ENCODE peak calls at places on chromosomes 13 and 19, in seven cellular contexts. R, I, H, G, Z, P and Y are unnamed samples.

GRCh38 chr13:113033498-113033897 is 64.5 kb downstream of the MCF2L start:
- DNase-seq in G (no peak), H (no peak), I (no peak), P (peak; percentile 21), R (no peak), Z (no peak), Y (no peak)

GRCh38 chr13:29908411-29908810 is 58.0 kb upstream of the UBL3 start:
- DNase-seq in R (no peak), I (peak; percentile 42), H (no peak), G (no peak), Z (peak; percentile 50), P (no peak), Y (peak; percentile 30)

GRCh38 chr19:13428352-13428751 is 77.9 kb downstream of the CACNA1A start:
- DNase-seq in H (no peak), G (no peak), Z (peak; percentile 4), R (no peak), P (peak; percentile 33), I (no peak), Y (no peak)

GRCh38 chr19:40718774-40719391 is 2.0 kb downstream of the ITPKC start:
- DNase-seq in P (peak; percentile 53), I (peak; percentile 52), G (no peak), H (peak; percentile 88), Z (peak; percentile 54), R (no peak), Y (peak; percentile 45)

GRCh38 chr13:68023838-68024581 is 793.9 kb upstream of the PCDH9 start:
- DNase-seq in Z (no peak), H (no peak), I (no peak), P (no peak), G (no peak), R (no peak), Y (no peak)

GRCh38 chr19:16824658-16825311 is 4.4 kb upstream of the SIN3B start:
- DNase-seq in I (peak; percentile 40), G (no peak), H (no peak), P (peak; percentile 58), Z (no peak), R (no peak), Y (no peak)

GRCh38 chr19:43755256-43755801 is 567 bp upstream of the SMG9 start:
- DNase-seq in P (peak; percentile 67), H (peak; percentile 85), R (no peak), I (peak; percentile 85), Z (peak; percentile 72), G (peak; percentile 67), Y (peak; percentile 88)

GRCh38 chr13:98285852-98286594 is 109.0 kb upstream of the RNF113B start:
- DNase-seq in Z (no peak), G (no peak), H (no peak), I (no peak), P (peak; percentile 45), R (no peak), Y (no peak)

GRCh38 chr13:46641274-46642081 is 88.5 kb downstream of the LRCH1 start:
- DNase-seq in I (no peak), Z (no peak), R (no peak), G (no peak), H (no peak), P (no peak), Y (peak; percentile 35)

GRCh38 chr19:19500975-19501644 is 14.2 kb downstream of the TSSK6 start:
- DNase-seq in H (no peak), Z (no peak), I (no peak), P (no peak), R (no peak), G (no peak), Y (no peak)

GRCh38 chr19:52786078-52786463 is 520 bp downstream of the ZNF600 start:
- DNase-seq in R (no peak), Z (no peak), P (no peak), I (peak; percentile 21), H (no peak), G (no peak), Y (peak; percentile 11)

DNA sequence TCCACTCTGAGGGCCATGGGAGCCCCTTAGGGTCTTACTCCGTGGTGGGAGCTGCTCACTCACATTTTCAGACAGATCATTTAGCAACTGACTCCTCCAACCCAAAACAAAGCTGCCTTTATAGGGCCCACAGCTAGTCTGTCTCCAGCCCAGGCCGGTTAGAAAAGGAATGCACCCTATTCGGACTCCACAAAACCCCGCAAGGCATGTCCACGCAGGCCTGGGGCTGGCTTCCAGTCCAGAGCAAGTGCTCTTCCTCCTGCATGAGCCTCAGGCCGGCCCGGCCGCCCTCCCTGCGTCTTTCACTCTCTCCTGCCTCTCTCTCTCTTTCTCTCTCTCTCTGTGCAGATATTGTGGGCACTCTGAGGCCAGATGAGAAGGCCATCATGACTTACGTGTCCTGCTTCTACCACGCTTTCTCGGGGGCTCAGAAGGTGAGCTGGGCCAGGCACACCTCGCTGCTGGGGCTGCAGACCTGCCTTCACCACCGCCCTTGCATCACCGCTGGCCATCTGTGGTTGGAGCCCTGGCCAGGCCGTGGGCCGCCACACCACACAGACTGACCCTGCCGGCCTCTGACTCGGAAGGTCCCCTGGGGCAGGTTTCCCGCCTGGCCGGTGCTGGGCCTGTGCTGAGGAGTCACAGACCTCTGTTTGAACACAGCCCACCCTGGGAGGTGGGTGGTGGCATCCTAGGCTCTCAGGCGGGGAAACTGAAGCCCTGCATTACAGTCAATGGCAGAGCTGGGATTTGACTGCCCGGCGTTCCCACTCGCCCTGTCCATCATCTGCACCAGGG is 33.1 kb downstream of the CAPN12 start:
- DNase-seq in G (no peak), Z (no peak), R (no peak), I (no peak), P (no peak), H (no peak), Y (no peak)
- H3K27ac ChIP-seq in G (no peak overlapping the region), Z (peak overlapping the region; percentile 65), R (peak overlapping the region; percentile 16), I (peak overlapping the region; percentile 71), P (no peak overlapping the region), H (peak overlapping the region; percentile 51), Y (peak overlapping the region; percentile 80)

GRCh38 chr19:53983457-53984289 is 7.8 kb upstream of the CACNG6 start:
- DNase-seq in H (no peak), G (no peak), Z (no peak), R (no peak), P (no peak), I (no peak), Y (no peak)

GRCh38 chr19:53981408-53981998 is 9.9 kb upstream of the CACNG6 start:
- DNase-seq in G (no peak), I (no peak), R (no peak), H (no peak), P (peak; percentile 51), Z (no peak), Y (no peak)

GRCh38 chr19:53982611-53983010 is 8.8 kb upstream of the CACNG6 start:
- DNase-seq in H (no peak), G (no peak), I (peak; percentile 27), R (no peak), Z (no peak), P (peak; percentile 42), Y (peak; percentile 67)

GRCh38 chr19:53980553-53981407 is 10.7 kb upstream of the CACNG6 start:
- DNase-seq in I (no peak), Z (no peak), H (no peak), R (no peak), G (no peak), P (peak; percentile 96), Y (no peak)

GRCh38 chr19:53982056-53982455 is 9.4 kb upstream of the CACNG6 start:
- DNase-seq in G (no peak), R (no peak), I (no peak), Z (no peak), P (peak; percentile 55), H (no peak), Y (no peak)
- H3K27ac ChIP-seq in G (no peak overlapping the region), R (no peak overlapping the region), I (peak overlapping the region; percentile 1), Z (no peak overlapping the region), P (no peak overlapping the region), H (no peak overlapping the region), Y (peak overlapping the region; percentile 67)

DNA sequence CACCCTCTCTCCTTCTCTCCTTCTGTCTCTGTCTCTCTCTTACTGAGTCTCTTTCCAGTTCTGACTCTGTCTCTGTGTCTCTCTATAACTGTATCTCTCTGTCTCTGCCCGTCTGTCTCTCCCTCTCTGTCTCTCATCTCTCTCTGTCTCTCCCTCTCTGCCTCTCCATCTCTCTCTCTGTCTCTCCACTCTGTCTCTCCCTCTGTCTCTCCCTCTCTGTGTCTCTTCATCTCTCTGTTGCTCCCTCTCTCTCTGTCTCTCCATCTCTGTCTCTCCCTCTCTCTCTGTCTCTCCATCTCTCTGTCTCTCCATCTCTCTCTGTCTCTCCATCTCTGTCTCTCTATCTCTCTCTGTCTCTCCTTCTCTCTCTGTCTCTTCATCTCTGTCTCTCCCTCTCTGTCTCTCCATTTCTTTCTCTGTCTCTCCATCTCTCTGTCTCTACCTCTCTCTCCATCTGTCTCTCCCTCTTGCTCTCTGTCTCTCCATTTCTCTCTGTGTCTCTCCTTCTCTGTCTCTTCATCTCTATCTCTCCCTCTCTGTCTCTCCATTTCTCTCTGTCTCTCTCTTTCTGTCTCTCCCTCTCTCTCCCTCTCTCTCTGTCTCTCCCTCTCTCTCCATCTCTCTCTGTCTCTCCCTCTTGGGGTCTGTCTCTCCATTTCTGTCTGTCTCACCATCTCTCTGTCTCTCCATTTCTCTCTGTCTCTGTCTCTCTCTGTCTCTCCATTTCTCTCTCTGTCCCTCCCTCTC is 3.3 kb upstream of the MEIS3 start:
- DNase-seq in R (no peak), G (no peak), Z (no peak), I (no peak), H (no peak), P (no peak), Y (no peak)
- H3K27ac ChIP-seq in R (no peak overlapping the region), G (no peak overlapping the region), Z (no peak overlapping the region), I (peak overlapping the region; percentile 56), H (no peak overlapping the region), P (no peak overlapping the region), Y (no peak overlapping the region)

GRCh38 chr19:1276620-1277007 is 1.3 kb downstream of the FAM174C start:
- DNase-seq in G (no peak), R (no peak), I (no peak), H (no peak), Z (no peak), P (no peak), Y (no peak)
- H3K27ac ChIP-seq in G (peak overlapping the region; percentile 77), R (peak overlapping the region; percentile 94), I (peak overlapping the region; percentile 98), H (no peak overlapping the region), Z (peak overlapping the region; percentile 89), P (no peak overlapping the region), Y (peak overlapping the region; percentile 94)

GRCh38 chr13:73056054-73056962 is 2.5 kb upstream of the KLF5 start:
- DNase-seq in H (no peak), Z (no peak), G (no peak), R (no peak), P (no peak), I (no peak), Y (no peak)
- H3K27ac ChIP-seq in H (no peak overlapping the region), Z (no peak overlapping the region), G (no peak overlapping the region), R (peak overlapping the region; percentile 89), P (no peak overlapping the region), I (no peak overlapping the region), Y (no peak overlapping the region)

GRCh38 chr19:44757057-44757734 is 8.7 kb downstream of the BCL3 start:
- DNase-seq in I (peak; percentile 78), Z (peak; percentile 61), R (no peak), G (no peak), H (peak; percentile 88), P (no peak), Y (peak; percentile 79)

GRCh38 chr19:44756089-44756562 is 7.6 kb downstream of the BCL3 start:
- DNase-seq in H (no peak), R (no peak), P (no peak), G (no peak), I (no peak), Z (no peak), Y (peak; percentile 14)

GRCh38 chr19:44759083-44759804 is 10.7 kb downstream of the BCL3 start:
- DNase-seq in R (no peak), I (no peak), H (no peak), G (no peak), Z (no peak), P (no peak), Y (no peak)

GRCh38 chr19:44757735-44758505 is 9.4 kb downstream of the BCL3 start:
- DNase-seq in P (peak; percentile 77), R (no peak), H (peak; percentile 88), G (no peak), I (peak; percentile 81), Z (peak; percentile 62), Y (peak; percentile 84)

GRCh38 chr19:44758596-44758995 is 10.1 kb downstream of the BCL3 start:
- DNase-seq in H (no peak), R (no peak), I (no peak), Z (no peak), P (peak; percentile 78), G (no peak), Y (peak; percentile 42)
- H3K27ac ChIP-seq in H (peak overlapping the region; percentile 77), R (peak overlapping the region; percentile 90), I (peak overlapping the region; percentile 5), Z (peak overlapping the region; percentile 69), P (no peak overlapping the region), G (no peak overlapping the region), Y (peak overlapping the region; percentile 96)